ENCODE peak calls at places on chromosomes 13 and 19, in four cellular contexts. E is GM12891, B is K562, U is HepG2. D is an unnamed sample.
A peak's percentile ranks its signal among the peaks of the same experiment; 100 is the strongest.

GRCh38 chr13:66794340-66795031 is 435.6 kb downstream of the PCDH9 start:
- DNase-seq in B (peak; percentile 2), U (no peak), E (no peak), D (no peak)

GRCh38 chr19:45128806-45129205 is 32.0 kb downstream of the NKPD1 start:
- DNase-seq in E (no peak), B (no peak), U (no peak), D (no peak)

GRCh38 chr13:41813426-41813825 is 147.5 kb downstream of the VWA8 start:
- DNase-seq in U (no peak), B (no peak), E (no peak), D (no peak)

GRCh38 chr19:41792513-41793413 is 3.6 kb upstream of the CEACAM3 start:
- DNase-seq in B (peak; percentile 75), U (peak; percentile 21), E (no peak), D (no peak)

GRCh38 chr19:6866646-6867255 is 20.6 kb upstream of the ADGRE1 start:
- DNase-seq in E (no peak), U (no peak), B (no peak), D (no peak)

GRCh38 chr19:49906879-49907564 is 10.3 kb upstream of the IL4I1 start:
- DNase-seq in U (no peak), B (no peak), E (no peak), D (no peak)

GRCh38 chr13:38670627-38671026 is 16.2 kb upstream of the FREM2 start:
- DNase-seq in E (no peak), B (no peak), U (no peak), D (no peak)

GRCh38 chr13:66635526-66635925 is 594.6 kb downstream of the PCDH9 start:
- DNase-seq in B (no peak), U (no peak), E (no peak), D (no peak)

GRCh38 chr13:95784891-95785290 is 108.0 kb downstream of the DNAJC3 start:
- DNase-seq in U (no peak), E (no peak), B (no peak), D (no peak)

GRCh38 chr13:105979586-105979985 is 555.9 kb downstream of the EFNB2 start:
- DNase-seq in B (no peak), E (no peak), U (no peak), D (no peak)

GRCh38 chr13:111472083-111472482 is 151.6 kb downstream of the TEX29 start:
- DNase-seq in U (no peak), E (no peak), B (no peak), D (no peak)

GRCh38 chr19:40641306-40641705 is 40.1 kb downstream of the LTBP4 start:
- DNase-seq in U (no peak), B (no peak), E (no peak), D (no peak)

GRCh38 chr13:61766667-61767058 is 351.0 kb upstream of the PCDH20 start:
- DNase-seq in E (no peak), B (no peak), U (no peak), D (no peak)

GRCh38 chr19:34838248-34838647 is 65.2 kb upstream of the ZNF599 start:
- DNase-seq in B (peak; percentile 28), U (peak; percentile 15), E (no peak), D (no peak)

GRCh38 chr13:95300625-95301134 is 571 bp downstream of the ABCC4 start:
- DNase-seq in U (peak; percentile 16), B (peak; percentile 71), E (peak; percentile 65), D (peak; percentile 68)

GRCh38 chr13:37340911-37341670 is 235.6 kb upstream of the CSNK1A1L start:
- DNase-seq in U (no peak), E (no peak), B (no peak), D (no peak)

GRCh38 chr13:40466271-40466670 is 200.2 kb downstream of the FOXO1 start:
- DNase-seq in U (no peak), E (no peak), B (no peak), D (no peak)

GRCh38 chr19:56066152-56067023 is 54.7 kb downstream of the ZNF787 start:
- DNase-seq in B (peak; percentile 93), E (peak; percentile 71), U (peak; percentile 39), D (peak; percentile 62)

GRCh38 chr13:113485545-113485944 is 5.0 kb downstream of the DCUN1D2 start:
- DNase-seq in U (no peak), B (no peak), E (no peak), D (no peak)

GRCh38 chr13:72839831-72840426 is 58.0 kb downstream of the PIBF1 start:
- DNase-seq in B (peak; percentile 22), E (peak; percentile 24), U (peak; percentile 56), D (no peak)

GRCh38 chr13:37869756-37870488 is at the start of gene TRPC4:
- DNase-seq in U (peak; percentile 12), E (no peak), B (peak; percentile 12), D (no peak)

GRCh38 chr13:99470027-99470426 is 31.2 kb upstream of the TM9SF2 start:
- DNase-seq in B (no peak), E (no peak), U (no peak), D (no peak)

GRCh38 chr19:39397360-39398296 is 6.5 kb downstream of the MED29 start:
- DNase-seq in E (peak; percentile 87), U (peak; percentile 95), B (peak; percentile 79), D (peak; percentile 94)
- TF ChIP-seq POLR2AphosphoS5 in E (peak; percentile 63), U (peak; percentile 89), B (peak; percentile 46), D (peak; percentile 67)

DNA sequence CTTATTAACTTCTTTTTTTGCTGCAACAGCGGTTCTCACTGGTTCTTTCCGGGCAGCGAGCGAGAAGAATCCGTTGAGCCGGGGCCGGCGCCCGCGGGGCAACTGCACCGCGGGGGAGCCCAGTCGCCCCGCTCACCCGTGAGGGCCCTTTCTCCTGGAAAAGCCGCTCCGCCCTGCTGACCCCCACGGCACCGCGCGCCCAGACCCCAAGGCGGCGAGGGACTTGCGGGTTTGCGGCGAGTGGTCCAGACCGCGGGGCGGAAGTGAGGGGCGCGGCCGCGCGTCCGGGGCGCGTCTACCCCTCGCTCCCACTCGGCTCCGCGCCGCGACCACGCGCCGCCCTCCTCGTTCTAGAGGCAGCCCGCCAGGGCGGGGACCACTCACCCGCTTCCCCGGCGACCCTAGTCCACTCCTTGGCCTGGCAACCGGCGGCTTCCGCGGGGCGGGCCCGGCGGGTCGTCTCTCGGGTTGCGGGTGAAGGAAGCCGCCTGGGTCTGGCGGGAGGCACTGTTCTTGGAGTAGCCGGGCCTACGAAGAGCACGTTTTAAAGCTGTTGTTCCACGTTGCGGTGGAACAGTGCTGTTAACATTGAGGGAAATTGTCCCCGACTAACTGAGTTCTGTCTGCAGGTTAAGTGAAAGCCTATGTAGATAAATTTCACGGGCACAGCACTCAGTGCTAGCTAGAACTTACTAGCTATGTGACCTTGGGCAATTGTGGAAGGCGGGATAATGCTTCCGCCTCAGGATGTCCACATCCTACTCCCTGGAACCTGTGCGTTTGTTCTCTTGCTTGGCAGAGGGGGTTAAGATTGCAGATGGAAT is at the start of gene NEK3:
- DNase-seq in E (peak; percentile 53), U (peak; percentile 59), B (peak; percentile 64), D (peak; percentile 41)
- TF ChIP-seq POLR2A in E (no peak), U (peak; percentile 67), B (peak; percentile 54), D (no peak)

GRCh38 chr19:16940626-16941025 is 51.8 kb downstream of the F2RL3 start:
- DNase-seq in E (no peak), B (no peak), U (no peak), D (no peak)
- TF ChIP-seq TAF1 in E (no peak), B (no peak), U (no peak), D (no peak)

DNA sequence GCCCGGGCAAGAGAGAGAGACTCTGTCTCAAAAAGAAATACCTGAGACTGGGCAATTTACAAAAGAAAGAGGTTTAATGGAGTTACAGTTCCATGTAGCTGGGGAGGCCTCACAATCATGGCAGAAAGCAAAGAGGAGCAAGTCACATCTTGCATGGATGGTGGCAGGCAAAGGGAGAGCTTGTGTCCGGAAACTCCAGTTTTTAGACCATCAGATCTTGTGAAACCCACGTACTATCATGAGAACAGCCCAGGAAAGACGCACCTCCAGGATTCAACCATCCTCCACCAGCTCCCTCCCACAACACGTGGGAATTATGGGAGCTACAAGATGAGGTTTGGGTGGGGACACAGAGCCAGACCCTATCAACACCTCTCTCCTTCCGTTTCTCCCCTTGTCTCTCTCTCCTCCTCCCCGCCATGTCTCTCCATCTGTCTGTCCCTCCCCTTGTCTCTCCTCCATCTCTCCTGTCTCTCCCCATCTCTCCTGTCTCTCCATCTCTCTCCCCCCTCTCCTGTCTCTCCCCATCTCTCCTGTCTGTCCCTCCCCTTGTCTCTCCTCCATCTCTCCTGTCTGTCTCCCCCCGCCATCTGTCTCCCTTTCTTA is 10.0 kb downstream of the POLR2E start:
- DNase-seq in U (no peak), E (no peak), B (no peak), D (no peak)
- TF ChIP-seq POLR2AphosphoS5 in U (peak; percentile 39), E (peak; percentile 51), B (no peak), D (peak; percentile 63)

DNA sequence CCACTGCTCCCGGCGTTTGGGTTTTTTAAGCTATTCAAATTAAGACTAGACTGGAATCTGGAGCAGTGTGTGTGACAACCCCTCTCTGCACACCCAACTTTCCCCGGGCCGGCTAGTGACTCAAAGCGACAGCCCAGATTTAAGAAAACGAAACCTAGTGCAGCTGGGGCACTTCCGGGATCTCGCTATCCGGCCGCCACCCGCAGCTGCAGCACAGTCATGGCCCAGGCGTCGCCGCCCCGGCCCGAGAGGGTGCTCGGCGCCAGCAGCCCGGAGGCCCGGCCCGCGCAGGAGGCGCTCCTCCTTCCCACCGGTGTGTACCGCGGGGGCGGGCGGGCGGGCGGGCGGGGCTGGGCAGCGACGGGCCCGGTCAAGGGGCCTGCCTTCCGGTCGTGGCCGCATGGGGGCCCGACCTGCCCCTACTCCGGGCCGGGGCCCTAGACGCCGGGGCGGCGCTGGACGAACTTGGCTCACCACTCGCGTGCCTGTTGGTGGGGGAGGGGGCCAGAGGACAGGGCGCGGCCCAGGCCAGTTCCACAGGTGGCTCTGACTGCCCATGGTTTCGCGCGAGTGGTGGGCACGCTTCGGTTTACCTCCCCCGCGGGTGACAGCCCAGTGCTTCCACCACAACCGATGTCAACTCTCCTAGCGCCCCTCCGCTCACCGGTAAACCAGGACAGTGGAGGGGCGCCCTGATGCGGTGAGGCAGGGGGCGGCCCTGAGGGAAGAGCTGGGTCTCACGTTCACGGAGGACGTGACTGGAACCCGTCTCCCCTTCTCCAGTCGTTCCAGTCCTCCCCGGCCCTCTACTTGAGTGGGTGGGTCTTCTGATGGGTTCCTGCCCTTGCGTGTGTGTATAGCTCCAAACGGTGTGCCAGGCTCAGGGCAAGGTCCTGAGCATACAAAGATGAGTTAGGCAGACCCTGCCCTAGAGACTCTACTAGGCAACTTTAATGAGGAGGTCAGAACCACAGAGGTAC is at the start of gene PHF11:
- DNase-seq in U (peak; percentile 63), E (peak; percentile 76), B (peak; percentile 83), D (peak; percentile 67)
- TF ChIP-seq POLR2A in U (peak; percentile 68), E (peak; percentile 81), B (peak; percentile 58), D (peak; percentile 78)

DNA sequence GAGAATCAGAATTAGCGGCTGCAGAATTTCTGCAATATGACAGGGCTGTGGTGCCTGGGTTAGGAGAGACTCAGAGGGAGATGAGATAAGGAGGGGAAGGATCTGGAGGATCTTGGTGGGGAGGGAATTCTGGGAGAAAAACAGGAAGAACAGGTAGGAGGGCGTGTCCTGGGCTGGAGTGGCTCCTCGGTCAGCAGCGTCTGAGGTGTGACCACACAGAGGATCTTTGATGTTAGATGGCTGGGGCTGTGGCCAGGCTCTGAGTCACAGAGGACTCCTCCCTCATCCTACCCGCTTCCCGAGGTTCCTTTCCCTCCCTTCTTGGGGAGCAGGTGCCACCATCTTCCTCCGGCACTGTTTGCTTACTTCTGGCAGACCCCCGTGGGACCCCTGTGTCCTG is 6.4 kb upstream of the KLK6 start:
- DNase-seq in B (no peak), E (no peak), U (no peak), D (no peak)
- TF ChIP-seq TAF1 in B (no peak), E (no peak), U (no peak), D (no peak)